ENCODE peak calls at places on chromosomes 12 and 14, in eight cellular contexts. T is AG04450; V is activated T-cell treated with anti-CD3 and anti-CD28 coated beads for 24 hours; W is kidney tubule cell; D is stimulated activated CD4-positive, alpha-beta T cell treated with anti-CD3 and anti-CD28 coated beads, Interleukin-2, amount 100 ng/mL, for 4 hours; C is GM04503; Y is Kasumi-1; Q is putamen. J is an unnamed sample.

GRCh38 chr12:50014342-50014741 is 11.0 kb downstream of the RACGAP1 start:
- DNase-seq in Y (no peak), V (no peak), Q (no peak), C (no peak), T (no peak), D (no peak), W (no peak), J (no peak)

GRCh38 chr14:104469591-104469990 is 110.0 kb upstream of the C14orf180 start:
- DNase-seq in W (no peak), D (no peak), Y (no peak), Q (no peak), T (no peak), C (no peak), V (no peak), J (no peak)

GRCh38 chr12:14283489-14284144 is 81.9 kb upstream of the ATF7IP start:
- DNase-seq in T (no peak), C (no peak), V (no peak), W (no peak), Q (no peak), Y (no peak), D (no peak), J (no peak)

GRCh38 chr12:78085562-78086182 is 255.0 kb downstream of the NAV3 start:
- DNase-seq in W (peak; percentile 41), Y (no peak), C (peak; percentile 39), D (no peak), Q (no peak), V (no peak), T (peak; percentile 15), J (no peak)

GRCh38 chr12:39592295-39592694 is 27.3 kb downstream of the ABCD2 start:
- DNase-seq in V (no peak), W (no peak), D (no peak), C (no peak), Y (no peak), T (no peak), Q (no peak), J (no peak)

GRCh38 chr12:121789233-121789781 is 4.2 kb downstream of the RHOF start:
- DNase-seq in V (no peak), C (no peak), Y (peak; percentile 74), Q (no peak), T (no peak), W (no peak), D (no peak), J (peak; percentile 25)

GRCh38 chr12:48998497-48999353 is 450 bp downstream of the DDN start:
- DNase-seq in W (no peak), D (no peak), Q (no peak), C (no peak), V (no peak), T (no peak), Y (no peak), J (peak; percentile 17)

GRCh38 chr14:100138082-100138787 is 21.2 kb downstream of the DEGS2 start:
- DNase-seq in Q (no peak), Y (no peak), T (no peak), V (no peak), W (peak; percentile 58), D (no peak), C (no peak), J (no peak)

GRCh38 chr12:107337354-107338095 is 244.2 kb upstream of the CRY1 start:
- DNase-seq in D (no peak), Y (no peak), W (peak; percentile 97), V (no peak), Q (no peak), C (no peak), T (no peak), J (no peak)

GRCh38 chr12:108477055-108477880 is 37.8 kb upstream of the FICD start:
- DNase-seq in W (no peak), T (no peak), V (no peak), C (no peak), D (no peak), Q (no peak), Y (no peak), J (no peak)

GRCh38 chr14:55438066-55438683 is 2.2 kb downstream of the TBPL2 start:
- DNase-seq in Y (peak; percentile 81), Q (no peak), T (peak; percentile 27), W (peak; percentile 68), D (no peak), V (no peak), C (no peak), J (no peak)

GRCh38 chr12:26119391-26119981 is 5.4 kb downstream of the BHLHE41 start:
- DNase-seq in T (no peak), C (no peak), Q (peak; percentile 85), V (no peak), D (no peak), Y (peak; percentile 88), W (peak; percentile 70), J (no peak)

GRCh38 chr12:115185529-115185928 is 501.6 kb upstream of the TBX3 start:
- DNase-seq in W (no peak), Y (no peak), Q (no peak), D (no peak), V (no peak), T (no peak), C (peak; percentile 13), J (no peak)

J was measured in stimulated activated naive CD4-positive, alpha-beta T cell treated with Interleukin-2 at 50 U/mL for 16 hours.